ENCODE peak calls at places on chromosomes 6 and 20, in ten cellular contexts. V is stimulated activated naive B cell treated with anti-CD40 and anti-IgM and Interleukin-4, amounts not matched to agents 10 μg/mL and 1 μg/mL and 100 μg/mL, for 72 hours; Q is naive thymus-derived CD4-positive, alpha-beta T cell; W is progenitor cell of endocrine pancreas; G is fibroblast of pulmonary artery; N is stimulated activated CD4-positive, alpha-beta T cell treated with anti-CD3 and anti-CD28 coated beads, TNF-alpha, amount 100 ng/mL, for 4 hours; M is non-pigmented ciliary epithelial cell; Y is T-cell; L is fibroblast of gingiva; R is GM04504. U is an unnamed sample.

GRCh38 chr6:39416026-39416425 is 93.5 kb upstream of the KCNK16 start:
- DNase-seq in V (no peak), Q (no peak), W (no peak), G (no peak), N (no peak), M (no peak), Y (no peak), L (peak; percentile 27), R (no peak), U (no peak)

GRCh38 chr6:144150673-144151009 is 324 bp downstream of the STX11 start:
- DNase-seq in V (no peak), Q (peak; percentile 49), W (peak; percentile 22), G (peak; percentile 18), N (no peak), M (no peak), Y (peak; percentile 31), L (no peak), R (no peak), U (no peak)

GRCh38 chr6:18141805-18142590 is 12.9 kb downstream of the TPMT start:
- DNase-seq in V (no peak), Q (no peak), W (no peak), G (no peak), N (no peak), M (no peak), Y (no peak), L (no peak), R (no peak), U (no peak)

GRCh38 chr6:168410035-168410434 is 30.9 kb upstream of the SMOC2 start:
- DNase-seq in V (no peak), Q (no peak), W (no peak), G (no peak), N (no peak), M (no peak), Y (no peak), L (no peak), R (no peak), U (no peak)

GRCh38 chr20:1185781-1186334 is 1.1 kb upstream of the TMEM74B start:
- DNase-seq in V (peak; percentile 22), Q (peak; percentile 37), W (peak; percentile 54), G (peak; percentile 48), N (peak; percentile 9), M (no peak), Y (peak; percentile 21), L (peak; percentile 25), R (no peak), U (no peak)

GRCh38 chr20:1225263-1225728 is 548 bp upstream of the RAD21L1 start:
- DNase-seq in V (no peak), Q (no peak), W (no peak), G (no peak), N (no peak), M (no peak), Y (no peak), L (no peak), R (no peak), U (no peak)

GRCh38 chr6:134176283-134176975 is 124.0 kb upstream of the SLC2A12 start:
- DNase-seq in V (no peak), Q (no peak), W (peak; percentile 29), G (peak; percentile 72), N (no peak), M (no peak), Y (no peak), L (peak; percentile 61), R (no peak), U (no peak)

GRCh38 chr6:67683960-67684359 is 951.1 kb upstream of the ADGRB3 start:
- DNase-seq in V (no peak), Q (no peak), W (no peak), G (peak; percentile 65), N (no peak), M (peak; percentile 37), Y (no peak), L (no peak), R (no peak), U (no peak)

GRCh38 chr20:48405909-48406308 is 421.9 kb downstream of the PREX1 start:
- DNase-seq in V (no peak), Q (no peak), W (no peak), G (no peak), N (no peak), M (no peak), Y (no peak), L (no peak), R (no peak), U (no peak)

GRCh38 chr6:111750753-111751684 is 122.2 kb downstream of the FYN start:
- DNase-seq in V (no peak), Q (peak; percentile 81), W (no peak), G (peak; percentile 97), N (no peak), M (no peak), Y (peak; percentile 76), L (peak; percentile 34), R (no peak), U (no peak)

GRCh38 chr6:157148391-157149323 is 174.7 kb downstream of the TMEM242 start:
- DNase-seq in V (no peak), Q (no peak), W (no peak), G (peak; percentile 97), N (no peak), M (peak; percentile 96), Y (no peak), L (peak; percentile 97), R (peak; percentile 76), U (no peak)

GRCh38 chr6:142416179-142416578 is 114.4 kb downstream of the ADGRG6 start:
- DNase-seq in V (no peak), Q (no peak), W (no peak), G (peak; percentile 97), N (no peak), M (peak; percentile 97), Y (no peak), L (peak; percentile 83), R (peak; percentile 86), U (no peak)

GRCh38 chr20:58544891-58545290 is 29.7 kb upstream of the APCDD1L start:
- DNase-seq in V (no peak), Q (no peak), W (no peak), G (no peak), N (no peak), M (no peak), Y (no peak), L (no peak), R (no peak), U (no peak)

GRCh38 chr6:157762636-157763035 is 60.4 kb upstream of the SNX9 start:
- DNase-seq in V (no peak), Q (peak; percentile 39), W (no peak), G (peak; percentile 21), N (no peak), M (no peak), Y (no peak), L (no peak), R (no peak), U (no peak)

GRCh38 chr6:166627875-166628849 is 1.1 kb upstream of the RPS6KA2 start:
- DNase-seq in V (peak; percentile 53), Q (peak; percentile 60), W (peak; percentile 62), G (peak; percentile 50), N (peak; percentile 26), M (no peak), Y (peak; percentile 54), L (no peak), R (no peak), U (peak; percentile 47)

GRCh38 chr6:22785036-22785435 is 215.7 kb downstream of the HDGFL1 start:
- DNase-seq in V (no peak), Q (no peak), W (no peak), G (peak; percentile 13), N (no peak), M (no peak), Y (no peak), L (no peak), R (no peak), U (no peak)

GRCh38 chr6:29941006-29941405 is 1.3 kb upstream of the HLA-A start:
- DNase-seq in V (no peak), Q (no peak), W (no peak), G (no peak), N (no peak), M (no peak), Y (no peak), L (no peak), R (no peak), U (no peak)

GRCh38 chr20:37968726-37969401 is 64.4 kb downstream of the TTI1 start:
- DNase-seq in V (no peak), Q (no peak), W (no peak), G (no peak), N (no peak), M (no peak), Y (no peak), L (no peak), R (no peak), U (no peak)

U was measured in omental fat pad.